ENCODE peak calls at places on chromosomes 3 and 15, in four cellular contexts. Z, F, X and B are unnamed samples.

GRCh38 chr3:119352235-119352634 is 58.1 kb downstream of the ARHGAP31 start:
- DNase-seq in Z (peak; percentile 79), F (peak; percentile 58), X (no peak), B (peak; percentile 52)

GRCh38 chr15:28094732-28095521 is 4.2 kb downstream of the OCA2 start:
- DNase-seq in Z (no peak), F (no peak), X (peak; percentile 77), B (no peak)

GRCh38 chr15:59138243-59138642 is 33.3 kb downstream of the CCNB2 start:
- DNase-seq in Z (no peak), F (peak; percentile 25), X (peak; percentile 72), B (peak; percentile 96)

GRCh38 chr15:40436116-40436891 is 4.4 kb upstream of the BAHD1 start:
- DNase-seq in Z (no peak), F (no peak), X (peak; percentile 82), B (peak; percentile 44)

GRCh38 chr3:143634427-143634826 is 213.8 kb downstream of the SLC9A9 start:
- DNase-seq in Z (no peak), F (no peak), X (no peak), B (no peak)

GRCh38 chr3:144051211-144051610 is 79.6 kb downstream of the DIPK2A start:
- DNase-seq in Z (no peak), F (no peak), X (no peak), B (no peak)

GRCh38 chr3:151593923-151594322 is 133.1 kb upstream of the IGSF10 start:
- DNase-seq in Z (no peak), F (peak; percentile 68), X (no peak), B (no peak)

GRCh38 chr15:62853833-62854210 is 188.7 kb upstream of the TPM1 start:
- DNase-seq in Z (no peak), F (no peak), X (no peak), B (no peak)

GRCh38 chr3:143885803-143886427 is 37.6 kb upstream of the SLC9A9 start:
- DNase-seq in Z (peak; percentile 15), F (peak; percentile 17), X (peak; percentile 26), B (peak; percentile 79)

GRCh38 chr15:98795980-98796379 is 147.6 kb downstream of the IGF1R start:
- DNase-seq in Z (no peak), F (no peak), X (no peak), B (no peak)

GRCh38 chr3:126119008-126119675 is 35.2 kb upstream of the SLC41A3 start:
- DNase-seq in Z (no peak), F (no peak), X (no peak), B (no peak)

GRCh38 chr3:32374788-32375595 is 16.7 kb upstream of the CMTM7 start:
- DNase-seq in Z (peak; percentile 42), F (peak; percentile 61), X (peak; percentile 53), B (peak; percentile 89)

GRCh38 chr3:129560931-129561594 is 18.1 kb downstream of the H1-8 start:
- DNase-seq in Z (no peak), F (peak; percentile 74), X (peak; percentile 91), B (no peak)

GRCh38 chr15:40984963-40985362 is 31.7 kb downstream of the CHAC1 start:
- DNase-seq in Z (no peak), F (peak; percentile 96), X (no peak), B (no peak)

GRCh38 chr15:62847900-62848489 is 194.6 kb upstream of the TPM1 start:
- DNase-seq in Z (no peak), F (peak; percentile 50), X (peak; percentile 62), B (peak; percentile 84)

GRCh38 chr3:12470111-12470510 is 14.2 kb upstream of the TSEN2 start:
- DNase-seq in Z (no peak), F (peak; percentile 74), X (no peak), B (no peak)

GRCh38 chr3:193928354-193929209 is 207.4 kb upstream of the HES1 start:
- DNase-seq in Z (no peak), F (peak; percentile 53), X (no peak), B (peak; percentile 53)

GRCh38 chr3:172973799-172974198 is 167.2 kb downstream of the SPATA16 start:
- DNase-seq in Z (no peak), F (no peak), X (no peak), B (no peak)

GRCh38 chr3:8802256-8802655 is 32.8 kb upstream of the OXTR start:
- DNase-seq in Z (no peak), F (no peak), X (no peak), B (no peak)

GRCh38 chr3:46574263-46574662 is 8.2 kb upstream of the LRRC2 start:
- DNase-seq in Z (no peak), F (no peak), X (no peak), B (no peak)

GRCh38 chr3:170359178-170359704 is 1.7 kb downstream of the SKIL start:
- DNase-seq in Z (no peak), F (no peak), X (no peak), B (no peak)

GRCh38 chr15:67510597-67511225 is 10.2 kb upstream of the C15orf61 start:
- DNase-seq in Z (no peak), F (peak; percentile 78), X (no peak), B (no peak)

GRCh38 chr3:3998140-3998977 is 199.1 kb downstream of the LRRN1 start:
- DNase-seq in Z (peak; percentile 11), F (peak; percentile 45), X (peak; percentile 38), B (peak; percentile 87)

GRCh38 chr3:161349529-161350278 is 21.6 kb downstream of the SPTSSB start:
- DNase-seq in Z (no peak), F (peak; percentile 97), X (no peak), B (no peak)

GRCh38 chr15:73156431-73157191 is 104.3 kb downstream of the NEO1 start:
- DNase-seq in Z (no peak), F (no peak), X (no peak), B (no peak)

GRCh38 chr3:60998855-60999254 is 252.4 kb downstream of the FHIT start:
- DNase-seq in Z (no peak), F (no peak), X (no peak), B (no peak)

GRCh38 chr15:64045774-64046346 is 425 bp downstream of the DAPK2 start:
- DNase-seq in Z (no peak), F (peak; percentile 11), X (peak; percentile 89), B (peak; percentile 53)

GRCh38 chr3:115806501-115806900 is 183.2 kb downstream of the GAP43 start:
- DNase-seq in Z (no peak), F (peak; percentile 60), X (no peak), B (no peak)

GRCh38 chr3:14286887-14287496 is 108.4 kb downstream of the LSM3 start:
- DNase-seq in Z (no peak), F (no peak), X (no peak), B (no peak)

GRCh38 chr3:14283821-14284438 is 105.3 kb downstream of the LSM3 start:
- DNase-seq in Z (no peak), F (no peak), X (no peak), B (no peak)

GRCh38 chr3:14284694-14285404 is 106.2 kb downstream of the LSM3 start:
- DNase-seq in Z (no peak), F (no peak), X (no peak), B (no peak)

GRCh38 chr3:14283092-14283820 is 104.6 kb downstream of the LSM3 start:
- DNase-seq in Z (no peak), F (no peak), X (no peak), B (no peak)

DNA sequence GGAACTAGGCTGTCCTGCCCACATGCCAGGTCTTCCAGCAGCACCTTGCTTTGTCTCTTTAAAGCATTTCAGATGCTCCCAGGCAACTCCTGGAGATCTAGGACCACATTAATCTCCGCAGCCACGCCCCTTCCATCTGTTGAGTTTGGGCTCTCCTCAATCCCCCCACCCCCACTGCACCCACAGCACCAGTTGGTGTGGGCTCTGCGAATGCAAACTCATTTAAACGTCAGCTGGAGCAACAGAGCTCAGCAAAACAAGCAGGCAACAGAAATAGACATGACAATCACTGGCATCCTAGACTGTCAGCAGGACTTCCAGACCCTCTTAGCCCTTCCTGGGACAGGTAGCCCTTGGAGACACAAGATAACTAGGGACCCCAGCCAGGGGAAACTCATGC is 106.9 kb downstream of the LSM3 start:
- DNase-seq in Z (no peak), F (no peak), X (no peak), B (no peak)
- H3K4me3 ChIP-seq in Z (no peak overlapping the region), F (no peak overlapping the region), X (no peak overlapping the region), B (no peak overlapping the region)

DNA sequence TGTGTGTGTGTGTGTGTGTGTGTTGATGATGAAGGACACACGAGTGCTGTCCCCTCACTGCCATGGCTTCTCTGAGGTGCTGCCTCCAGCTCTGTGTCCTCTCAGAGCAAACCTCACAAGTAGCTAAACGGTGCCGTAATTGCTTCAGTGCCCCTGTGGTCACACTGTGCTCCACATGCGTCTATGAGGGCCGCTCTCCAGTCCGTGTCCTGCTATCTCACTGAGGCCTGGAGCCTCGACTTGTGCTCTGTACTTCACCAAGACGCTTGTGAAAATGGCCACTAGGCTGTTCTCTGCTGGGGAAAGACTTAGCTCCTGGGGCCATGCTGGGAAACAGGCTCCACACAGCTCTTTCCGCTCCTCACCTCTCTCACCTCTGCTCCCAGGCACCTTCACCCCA is 65.4 kb upstream of the CGNL1 start:
- DNase-seq in Z (no peak), F (no peak), X (no peak), B (no peak)
- H4K20me1 ChIP-seq in Z (no peaks in the 10 kb centered on the region), F (no peaks in the 10 kb centered on the region), X (no peaks in the 10 kb centered on the region), B (no peaks in the 10 kb centered on the region)

DNA sequence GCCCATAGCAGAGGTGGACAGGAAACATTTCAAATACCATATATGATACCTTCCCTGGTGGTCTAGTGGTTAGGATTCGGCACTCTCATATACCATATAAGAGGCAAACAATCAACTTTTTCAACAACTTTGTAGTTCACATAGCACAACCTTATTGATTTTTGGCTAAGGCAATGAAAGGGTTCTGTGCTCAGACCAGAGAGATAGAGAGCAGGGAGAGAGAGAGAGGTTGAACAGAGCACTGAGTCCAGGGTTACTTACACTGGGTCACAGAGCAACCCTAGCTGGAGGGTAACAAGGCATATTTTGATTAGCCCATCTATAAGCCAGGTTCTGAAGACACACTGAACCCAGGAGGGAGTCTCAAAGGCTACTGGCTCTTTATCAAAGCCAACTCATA is 83.8 kb downstream of the PLCH1 start:
- DNase-seq in Z (no peak), F (no peak), X (no peak), B (no peak)
- H3K4me1 ChIP-seq in Z (no peaks in the 10 kb centered on the region), F (no peaks in the 10 kb centered on the region), X (no peaks in the 10 kb centered on the region), B (peaks cover 6% of the 10 kb centered on the region)

GRCh38 chr15:45378913-45379262 is 544 bp upstream of the GATM start:
- DNase-seq in Z (no peak), F (no peak), X (no peak), B (no peak)

GRCh38 chr15:45376300-45376928 is 1.9 kb downstream of the GATM start:
- DNase-seq in Z (no peak), F (no peak), X (no peak), B (no peak)

GRCh38 chr15:45378149-45378912 is at the start of gene GATM:
- DNase-seq in Z (peak; percentile 66), F (peak; percentile 85), X (peak; percentile 93), B (peak; percentile 79)

GRCh38 chr15:45376967-45377629 is 1.2 kb downstream of the GATM start:
- DNase-seq in Z (no peak), F (no peak), X (no peak), B (no peak)

DNA sequence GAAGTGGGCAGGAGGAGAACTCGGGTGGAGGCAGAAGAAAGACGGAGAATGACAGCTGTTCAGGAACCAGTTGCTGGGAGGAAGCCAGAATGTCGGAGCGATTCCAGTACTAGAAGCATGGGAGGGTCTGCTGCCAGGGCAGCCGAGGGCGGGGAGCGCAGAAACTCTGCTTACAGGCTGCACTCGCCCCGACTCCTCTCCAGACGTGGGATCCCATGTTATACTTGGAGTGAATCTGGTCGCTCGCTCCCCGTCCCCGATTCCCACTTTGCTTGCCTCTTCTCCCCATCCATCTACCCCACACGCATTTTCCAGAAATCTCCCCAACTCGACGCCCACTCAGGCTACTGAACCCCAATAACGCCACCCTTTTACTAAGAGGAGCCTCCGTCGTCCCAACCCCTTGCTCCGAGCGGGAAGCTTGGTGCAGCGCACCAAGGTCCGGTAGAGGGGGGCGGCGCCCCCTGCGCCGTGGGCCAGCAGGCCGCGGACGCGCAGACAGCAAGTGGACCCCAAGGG is 655 bp downstream of the GATM start:
- DNase-seq in Z (no peak), F (no peak), X (peak; percentile 63), B (no peak)
- H3K4me3 ChIP-seq in Z (peak overlapping the region; percentile 78), F (peak overlapping the region; percentile 43), X (peak overlapping the region; percentile 68), B (peak overlapping the region; percentile 65)

GRCh38 chr3:141444586-141445285 is 42.1 kb upstream of the RASA2 start:
- DNase-seq in Z (no peak), F (peak; percentile 83), X (no peak), B (no peak)
- H4K20me1 ChIP-seq in Z (no peaks in the 10 kb centered on the region), F (no peaks in the 10 kb centered on the region), X (no peaks in the 10 kb centered on the region), B (no peaks in the 10 kb centered on the region)